ENCODE peak calls at places on chromosomes 5 and 9, in nine cellular contexts. S, C, A, T, U, R, I, E and N are unnamed samples.
A peak's percentile ranks its signal among the peaks of the same experiment; 100 is the strongest.

GRCh38 chr9:137454506-137455360 is 4.4 kb downstream of the NSMF start:
- DNase-seq in T (no peak), C (no peak), S (peak; percentile 26), U (peak; percentile 24), E (no peak), I (no peak), R (peak; percentile 43), A (peak; percentile 76), N (no peak)

GRCh38 chr9:97905228-97905627 is 17.1 kb downstream of the TRMO start:
- DNase-seq in S (no peak), E (no peak), T (no peak), I (no peak), U (no peak), A (no peak), C (no peak), R (no peak), N (no peak)

GRCh38 chr5:109146611-109147010 is 263.2 kb downstream of the PJA2 start:
- DNase-seq in I (no peak), A (no peak), E (no peak), C (no peak), R (no peak), T (no peak), U (peak; percentile 7), S (no peak), N (no peak)

GRCh38 chr9:89969156-89969566 is 364.3 kb downstream of the GADD45G start:
- DNase-seq in C (no peak), A (no peak), R (no peak), U (peak; percentile 77), E (peak; percentile 30), S (no peak), I (peak; percentile 46), T (no peak), N (peak; percentile 58)

GRCh38 chr9:2833096-2833495 is 10.8 kb downstream of the PUM3 start:
- DNase-seq in T (no peak), U (no peak), A (no peak), I (no peak), E (no peak), R (no peak), S (no peak), C (no peak), N (no peak)

GRCh38 chr5:36877667-36878420 is 1.3 kb downstream of the NIPBL start:
- DNase-seq in T (no peak), U (peak; percentile 56), A (no peak), E (peak; percentile 44), C (peak; percentile 49), I (no peak), S (no peak), R (peak; percentile 48), N (peak; percentile 54)

GRCh38 chr9:95506692-95507455 is 9.9 kb downstream of the PTCH1 start:
- DNase-seq in R (peak; percentile 44), S (peak; percentile 54), I (peak; percentile 62), T (no peak), U (peak; percentile 75), A (peak; percentile 84), C (peak; percentile 59), E (peak; percentile 77), N (peak; percentile 54)

GRCh38 chr5:146345240-146345577 is 6.6 kb downstream of the POU4F3 start:
- DNase-seq in C (no peak), T (no peak), S (no peak), E (no peak), A (no peak), I (no peak), U (no peak), R (no peak), N (no peak)

GRCh38 chr5:171908638-171909037 is 97.8 kb downstream of the FBXW11 start:
- DNase-seq in R (no peak), T (no peak), S (no peak), C (no peak), I (no peak), U (no peak), A (no peak), E (no peak), N (no peak)